ENCODE peak calls at places on chromosomes 16 and 17, in seven cellular contexts. L, U, Y, T, G, N and J are unnamed samples.

GRCh38 chr16:49658066-49658465 is 197.8 kb downstream of the ZNF423 start:
- DNase-seq in N (no peak), T (no peak), L (no peak), U (no peak), Y (no peak), G (no peak), J (no peak)

GRCh38 chr17:45172541-45173286 is 11.0 kb downstream of the HEXIM2 start:
- DNase-seq in T (peak), U (peak), Y (peak), G (peak), L (peak), N (peak), J (peak)

GRCh38 chr16:12271006-12271405 is 294.5 kb downstream of the SNX29 start:
- DNase-seq in G (peak), L (no peak), N (no peak), T (no peak), U (no peak), Y (peak), J (no peak)

GRCh38 chr17:27984816-27985215 is 57.7 kb upstream of the NLK start:
- DNase-seq in N (no peak), Y (no peak), U (peak), G (no peak), L (no peak), T (no peak), J (no peak)

GRCh38 chr16:24975428-24975889 is 39.7 kb downstream of the ARHGAP17 start:
- DNase-seq in Y (no peak), N (no peak), U (peak), L (no peak), T (no peak), G (peak), J (no peak)

GRCh38 chr16:73170587-73170986 is 122.7 kb upstream of the ZFHX3 start:
- DNase-seq in L (no peak), T (no peak), N (no peak), G (no peak), Y (no peak), U (no peak), J (no peak)

GRCh38 chr16:1447965-1448364 is 3.6 kb upstream of the CCDC154 start:
- DNase-seq in T (no peak), G (no peak), U (no peak), L (no peak), N (no peak), Y (no peak), J (no peak)

GRCh38 chr16:85767569-85767968 is 16.7 kb upstream of the C16orf74 start:
- DNase-seq in T (no peak), N (no peak), U (peak), Y (no peak), G (peak), L (no peak), J (no peak)

GRCh38 chr16:14121872-14122271 is 50.8 kb downstream of the MRTFB start:
- DNase-seq in U (no peak), T (no peak), G (no peak), Y (no peak), N (no peak), L (no peak), J (no peak)

GRCh38 chr16:12781777-12782176 is 21.9 kb downstream of the CPPED1 start:
- DNase-seq in Y (no peak), N (no peak), T (no peak), U (no peak), L (no peak), G (no peak), J (no peak)

GRCh38 chr17:36594626-36595401 is 3.1 kb downstream of the DHRS11 start:
- DNase-seq in U (no peak), Y (no peak), G (no peak), T (peak), L (no peak), N (peak), J (no peak)

GRCh38 chr16:85416267-85417109 is 196.6 kb upstream of the GSE1 start:
- DNase-seq in T (peak), L (peak), G (peak), Y (peak), N (peak), U (peak), J (no peak)

GRCh38 chr16:11100239-11100750 is 155.7 kb downstream of the SOCS1 start:
- DNase-seq in G (no peak), L (peak), Y (no peak), T (peak), N (peak), U (no peak), J (peak)

GRCh38 chr16:53933407-53933806 is 229.5 kb downstream of the FTO start:
- DNase-seq in T (no peak), U (no peak), N (no peak), Y (no peak), G (no peak), L (no peak), J (no peak)

GRCh38 chr16:3188925-3189825 is 1.2 kb downstream of the OR1F1 start:
- DNase-seq in Y (peak), N (no peak), L (no peak), G (peak), T (no peak), U (no peak), J (no peak)

GRCh38 chr17:7004398-7005253 is 7.8 kb upstream of the RNASEK start:
- DNase-seq in U (no peak), Y (peak), G (peak), T (no peak), N (peak), L (no peak), J (no peak)

GRCh38 chr16:10964039-10964890 is 19.9 kb downstream of the CLEC16A start:
- DNase-seq in T (peak), U (peak), N (peak), G (peak), Y (peak), L (peak), J (peak)

GRCh38 chr16:3030872-3031212 is 5.9 kb downstream of the BICDL2 start:
- DNase-seq in G (no peak), L (no peak), Y (no peak), T (no peak), U (no peak), N (no peak), J (no peak)

GRCh38 chr17:54754560-54754959 is 146.1 kb upstream of the TOM1L1 start:
- DNase-seq in T (no peak), N (no peak), Y (peak), G (peak), L (no peak), U (no peak), J (no peak)

GRCh38 chr16:15610369-15610871 is 32.5 kb downstream of the MARF1 start:
- DNase-seq in U (no peak), G (no peak), L (no peak), Y (peak), N (no peak), T (no peak), J (no peak)

GRCh38 chr16:19515765-19516164 is 6.1 kb downstream of the GDE1 start:
- DNase-seq in Y (no peak), T (no peak), G (no peak), L (no peak), U (no peak), N (no peak), J (no peak)

GRCh38 chr16:72202014-72202413 is 30.1 kb upstream of the PMFBP1 start:
- DNase-seq in G (no peak), Y (no peak), T (no peak), L (no peak), N (no peak), U (no peak), J (no peak)

GRCh38 chr16:9102379-9102778 is 10.9 kb downstream of the HAPSTR1 start:
- DNase-seq in Y (no peak), L (no peak), U (no peak), N (no peak), G (peak), T (no peak), J (no peak)

GRCh38 chr16:23996258-23996955 is 160.6 kb downstream of the PRKCB start:
- DNase-seq in Y (no peak), N (no peak), T (no peak), U (no peak), L (no peak), G (no peak), J (no peak)

GRCh38 chr17:57669671-57670529 is 75.2 kb downstream of the CCDC182 start:
- DNase-seq in L (no peak), U (peak), Y (no peak), G (no peak), T (no peak), N (no peak), J (no peak)

GRCh38 chr16:17556276-17557052 is 85.7 kb upstream of the XYLT1 start:
- DNase-seq in L (no peak), Y (peak), T (no peak), G (peak), N (no peak), U (no peak), J (no peak)

GRCh38 chr16:22673463-22673862 is 140.5 kb upstream of the HS3ST2 start:
- DNase-seq in N (no peak), Y (no peak), U (no peak), G (no peak), L (no peak), T (no peak), J (no peak)

GRCh38 chr17:42685831-42686230 is 3.5 kb downstream of the CNTNAP1 start:
- DNase-seq in Y (no peak), L (no peak), G (no peak), T (no peak), N (no peak), U (no peak), J (no peak)

GRCh38 chr17:28426081-28426519 is 20.1 kb upstream of the SLC46A1 start:
- DNase-seq in Y (peak), G (peak), N (peak), U (no peak), L (no peak), T (peak), J (no peak)

GRCh38 chr17:15361151-15361550 is 19.8 kb upstream of the TEKT3 start:
- DNase-seq in L (no peak), U (no peak), G (no peak), T (no peak), Y (no peak), N (no peak), J (no peak)

GRCh38 chr17:50027639-50028206 is 28.2 kb upstream of the ITGA3 start:
- DNase-seq in G (peak), U (peak), N (peak), L (peak), T (peak), Y (no peak), J (peak)

GRCh38 chr17:27429666-27430382 is 26.4 kb upstream of the KSR1 start:
- DNase-seq in T (no peak), L (no peak), Y (no peak), U (no peak), G (no peak), N (no peak), J (no peak)

GRCh38 chr17:81329927-81330883 is 35.1 kb upstream of the SLC38A10 start:
- DNase-seq in N (peak), G (peak), L (no peak), T (peak), Y (peak), U (no peak), J (no peak)

GRCh38 chr16:48384305-48384981 is 770 bp downstream of the SIAH1 start:
- DNase-seq in G (peak), Y (peak), T (peak), U (peak), N (peak), L (peak), J (peak)

GRCh38 chr17:2050246-2050866 is 4.5 kb upstream of the HIC1 start:
- DNase-seq in T (peak), L (peak), G (peak), U (peak), N (peak), Y (no peak), J (peak)

GRCh38 chr17:48618366-48618896 is 3.3 kb upstream of the HOXB8 start:
- DNase-seq in Y (peak), G (peak), U (peak), T (peak), L (peak), N (peak), J (peak)

GRCh38 chr17:1154704-1155103 is 25.1 kb downstream of the ABR start:
- DNase-seq in Y (no peak), N (no peak), G (no peak), L (no peak), T (no peak), U (no peak), J (no peak)

GRCh38 chr16:706189-707061 is 824 bp upstream of the FBXL16 start:
- DNase-seq in G (no peak), U (no peak), L (no peak), T (no peak), N (no peak), Y (no peak), J (no peak)

DNA sequence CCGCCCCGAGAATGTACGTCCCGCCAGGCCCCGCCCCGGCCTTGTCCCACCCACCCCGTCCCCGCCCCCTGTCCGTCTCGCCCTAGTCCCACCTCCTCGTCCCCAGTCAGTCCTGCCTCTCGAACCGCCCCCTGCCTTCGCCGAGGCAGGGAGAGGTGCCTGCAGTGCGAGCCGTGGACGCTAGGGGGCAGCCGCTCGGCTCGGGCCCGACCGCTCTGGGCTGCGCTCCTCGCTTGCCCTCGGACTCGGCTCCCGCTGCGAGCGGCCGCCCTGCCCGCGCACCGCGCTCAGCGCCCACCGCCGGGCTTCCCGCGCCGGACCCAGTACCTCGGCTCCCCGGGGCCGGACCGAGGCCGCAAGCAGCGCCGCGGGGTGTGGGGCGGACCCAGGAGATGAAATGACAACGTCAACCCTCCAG is at the start of gene VPS4A:
- DNase-seq in N (peak), L (peak), Y (peak), G (peak), T (peak), U (peak), J (peak)
- TF ChIP-seq POLR2A in N (peak), L (peak), Y (peak), G (peak), T (no peak), U (peak), J (no peak)

DNA sequence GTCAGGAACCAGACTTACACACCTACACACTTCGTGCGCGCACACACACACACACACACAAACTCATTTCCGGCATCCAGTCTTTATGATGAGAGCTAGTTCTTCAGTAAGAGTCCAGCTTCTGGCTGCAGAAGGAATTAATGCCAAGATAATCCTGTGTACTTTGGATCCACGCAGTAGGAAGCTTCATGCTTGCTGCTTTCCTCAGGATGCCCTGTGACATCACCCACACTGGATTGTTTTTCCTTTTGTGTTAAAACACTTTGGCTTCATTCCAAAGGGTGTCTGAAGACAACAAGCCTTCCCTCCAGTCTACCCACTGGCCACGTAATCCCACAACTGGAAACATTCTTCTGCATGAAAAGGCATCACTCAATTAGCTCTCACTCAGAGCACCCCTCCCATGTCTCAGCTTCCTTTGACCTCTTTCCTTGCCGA is 35.4 kb downstream of the KCNJ16 start:
- DNase-seq in U (no peak), L (no peak), T (no peak), Y (no peak), G (no peak), N (peak), J (no peak)
- TF ChIP-seq POLR2A in U (no peak), L (no peak), T (no peak), Y (no peak), G (no peak), N (no peak), J (no peak)

DNA sequence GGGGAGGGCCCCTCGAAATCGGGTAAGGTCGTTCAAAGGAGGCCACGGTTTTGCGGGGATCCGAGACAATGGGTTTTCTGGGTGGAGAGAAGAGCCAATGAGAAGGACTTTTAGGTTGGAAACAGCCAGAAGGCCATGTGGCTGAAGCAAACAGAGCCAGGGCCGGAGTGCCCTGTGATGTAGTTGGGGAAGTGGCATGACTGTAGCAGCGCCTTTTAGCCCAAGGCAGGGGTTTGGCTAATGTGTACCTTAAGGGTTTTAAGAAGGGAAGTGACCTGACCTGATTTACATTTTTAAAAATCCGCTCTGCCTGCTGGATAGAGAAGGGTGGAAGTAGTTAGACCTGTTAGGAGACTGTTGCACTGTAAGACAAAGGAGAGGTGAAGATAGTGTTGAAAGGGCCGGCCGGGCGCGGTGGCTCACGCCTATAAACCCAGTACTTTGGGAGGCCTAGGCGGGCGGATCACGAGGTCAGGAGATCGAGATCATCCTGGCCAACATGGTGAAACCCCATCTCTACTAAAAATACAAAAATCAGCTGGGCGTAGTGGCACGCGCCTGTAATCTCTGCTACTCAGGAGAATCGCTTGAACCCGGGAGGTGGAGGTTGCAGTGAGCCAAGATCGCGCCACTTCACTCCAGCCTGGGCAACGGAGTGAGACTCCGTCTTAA is 1.0 kb downstream of the LYRM1 start:
- DNase-seq in G (peak), L (peak), Y (peak), U (peak), N (peak), T (peak), J (peak)
- TF ChIP-seq POLR2A in G (no peak), L (peak), Y (no peak), U (no peak), N (no peak), T (no peak), J (no peak)

DNA sequence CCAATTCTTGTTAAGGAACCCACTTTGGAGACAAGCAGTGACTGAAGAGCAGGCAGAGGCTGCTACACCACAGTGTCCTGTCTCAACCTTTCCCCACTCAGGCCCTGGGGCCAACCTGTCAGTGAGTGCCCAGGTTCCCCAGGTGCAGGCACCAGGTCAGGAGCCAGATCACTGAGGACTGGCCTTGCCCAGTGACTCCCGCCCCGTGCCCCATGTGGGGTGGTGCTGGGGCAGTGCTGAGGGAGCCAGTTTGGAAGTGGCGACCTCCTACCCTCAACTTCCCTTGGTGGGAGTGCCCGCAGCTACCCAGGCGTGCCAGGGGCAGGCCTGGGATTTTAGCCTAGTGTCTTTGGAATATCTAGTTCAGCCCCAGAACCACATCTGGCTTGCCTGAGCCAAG is 29.3 kb downstream of the SREBF1 start:
- DNase-seq in Y (no peak), L (no peak), G (no peak), U (no peak), N (no peak), T (no peak), J (no peak)
- TF ChIP-seq POLR2A in Y (no peak), L (no peak), G (no peak), U (no peak), N (no peak), T (no peak), J (no peak)